ENCODE peak calls at places on chromosomes 1 and 21, in ten cellular contexts. One of them, this sample, is unnamed.

GRCh38 chr1:226002667-226003501 is 3.7 kb upstream of the SDE2 start:
- DNase-seq in H1: peak
- DNase-seq in A549: peak
- DNase-seq in ovary: no peak
- DNase-seq in HepG2: no peak
- DNase-seq in tibial nerve: no peak
- DNase-seq in stomach: peak
- DNase-seq in transverse colon: peak
- DNase-seq in K562: peak
- DNase-seq in esophagus muscularis mucosa: no peak
- DNase-seq in this sample: peak

GRCh38 chr1:23966973-23967493 is 7.4 kb downstream of the PNRC2 start:
- DNase-seq in H1: no peak
- DNase-seq in A549: no peak
- DNase-seq in ovary: no peak
- DNase-seq in HepG2: no peak
- DNase-seq in tibial nerve: no peak
- DNase-seq in stomach: no peak
- DNase-seq in transverse colon: no peak
- DNase-seq in K562: no peak
- DNase-seq in esophagus muscularis mucosa: no peak
- DNase-seq in this sample: no peak

GRCh38 chr1:51814513-51814912 is 64.0 kb downstream of the NRDC start:
- DNase-seq in H1: no peak
- DNase-seq in A549: no peak
- DNase-seq in ovary: no peak
- DNase-seq in HepG2: no peak
- DNase-seq in tibial nerve: no peak
- DNase-seq in stomach: no peak
- DNase-seq in transverse colon: no peak
- DNase-seq in K562: no peak
- DNase-seq in esophagus muscularis mucosa: no peak
- DNase-seq in this sample: no peak

GRCh38 chr1:192053661-192054060 is 104.6 kb upstream of the RGS18 start:
- DNase-seq in H1: no peak
- DNase-seq in A549: no peak
- DNase-seq in ovary: no peak
- DNase-seq in HepG2: no peak
- DNase-seq in tibial nerve: no peak
- DNase-seq in stomach: no peak
- DNase-seq in transverse colon: no peak
- DNase-seq in K562: no peak
- DNase-seq in esophagus muscularis mucosa: no peak
- DNase-seq in this sample: no peak

GRCh38 chr21:34083357-34083756 is 10.0 kb downstream of the MRPS6 start:
- DNase-seq in H1: no peak
- DNase-seq in A549: no peak
- DNase-seq in ovary: no peak
- DNase-seq in HepG2: no peak
- DNase-seq in tibial nerve: no peak
- DNase-seq in stomach: no peak
- DNase-seq in transverse colon: no peak
- DNase-seq in K562: no peak
- DNase-seq in esophagus muscularis mucosa: no peak
- DNase-seq in this sample: no peak

GRCh38 chr21:45532826-45533730 is 9.2 kb downstream of the SLC19A1 start:
- DNase-seq in H1: no peak
- DNase-seq in A549: no peak
- DNase-seq in ovary: peak
- DNase-seq in HepG2: no peak
- DNase-seq in tibial nerve: no peak
- DNase-seq in stomach: peak
- DNase-seq in transverse colon: peak
- DNase-seq in K562: no peak
- DNase-seq in esophagus muscularis mucosa: no peak
- DNase-seq in this sample: peak

GRCh38 chr1:155127105-155127671 is 488 bp upstream of the EFNA1 start:
- DNase-seq in H1: no peak
- DNase-seq in A549: peak
- DNase-seq in ovary: peak
- DNase-seq in HepG2: peak
- DNase-seq in tibial nerve: peak
- DNase-seq in stomach: peak
- DNase-seq in transverse colon: peak
- DNase-seq in K562: peak
- DNase-seq in esophagus muscularis mucosa: peak
- DNase-seq in this sample: peak

GRCh38 chr1:175072131-175072941 is 4.7 kb downstream of the TNN start:
- DNase-seq in H1: no peak
- DNase-seq in A549: no peak
- DNase-seq in ovary: no peak
- DNase-seq in HepG2: no peak
- DNase-seq in tibial nerve: no peak
- DNase-seq in stomach: no peak
- DNase-seq in transverse colon: peak
- DNase-seq in K562: no peak
- DNase-seq in esophagus muscularis mucosa: peak
- DNase-seq in this sample: no peak

GRCh38 chr1:15975358-15975804 is 520 bp downstream of the ZBTB17 start:
- DNase-seq in H1: no peak
- DNase-seq in A549: peak
- DNase-seq in ovary: no peak
- DNase-seq in HepG2: peak
- DNase-seq in tibial nerve: no peak
- DNase-seq in stomach: peak
- DNase-seq in transverse colon: peak
- DNase-seq in K562: peak
- DNase-seq in esophagus muscularis mucosa: no peak
- DNase-seq in this sample: no peak

GRCh38 chr1:203196371-203196770 is 9.9 kb upstream of the CHI3L1 start:
- DNase-seq in H1: no peak
- DNase-seq in A549: no peak
- DNase-seq in ovary: no peak
- DNase-seq in HepG2: no peak
- DNase-seq in tibial nerve: no peak
- DNase-seq in stomach: peak
- DNase-seq in transverse colon: no peak
- DNase-seq in K562: peak
- DNase-seq in esophagus muscularis mucosa: no peak
- DNase-seq in this sample: no peak

GRCh38 chr1:78291872-78292271 is 198.9 kb upstream of the PTGFR start:
- DNase-seq in H1: no peak
- DNase-seq in A549: no peak
- DNase-seq in ovary: no peak
- DNase-seq in HepG2: no peak
- DNase-seq in tibial nerve: no peak
- DNase-seq in stomach: no peak
- DNase-seq in transverse colon: no peak
- DNase-seq in K562: no peak
- DNase-seq in esophagus muscularis mucosa: no peak
- DNase-seq in this sample: no peak

GRCh38 chr1:155978325-155978972 is at the start of gene ARHGEF2:
- DNase-seq in H1: peak
- DNase-seq in A549: peak
- DNase-seq in ovary: peak
- DNase-seq in HepG2: no peak
- DNase-seq in tibial nerve: peak
- DNase-seq in stomach: peak
- DNase-seq in transverse colon: peak
- DNase-seq in K562: peak
- DNase-seq in esophagus muscularis mucosa: peak
- DNase-seq in this sample: peak

GRCh38 chr21:27734146-27734545 is 767.3 kb upstream of the ADAMTS5 start:
- DNase-seq in H1: no peak
- DNase-seq in A549: no peak
- DNase-seq in ovary: no peak
- DNase-seq in HepG2: no peak
- DNase-seq in tibial nerve: no peak
- DNase-seq in stomach: no peak
- DNase-seq in transverse colon: no peak
- DNase-seq in K562: no peak
- DNase-seq in esophagus muscularis mucosa: no peak
- DNase-seq in this sample: no peak

GRCh38 chr1:37477198-37477931 is 3.0 kb downstream of the ZC3H12A start:
- DNase-seq in H1: no peak
- DNase-seq in A549: peak
- DNase-seq in ovary: peak
- DNase-seq in HepG2: peak
- DNase-seq in tibial nerve: no peak
- DNase-seq in stomach: peak
- DNase-seq in transverse colon: peak
- DNase-seq in K562: peak
- DNase-seq in esophagus muscularis mucosa: no peak
- DNase-seq in this sample: peak
- TF ChIP-seq POLR2A in H1: no peak
- TF ChIP-seq POLR2A in A549: no peak
- TF ChIP-seq POLR2A in ovary: no peak
- TF ChIP-seq POLR2A in HepG2: no peak
- TF ChIP-seq POLR2A in tibial nerve: no peak
- TF ChIP-seq POLR2A in stomach: no peak
- TF ChIP-seq POLR2A in transverse colon: peak
- TF ChIP-seq POLR2A in K562: no peak
- TF ChIP-seq POLR2A in esophagus muscularis mucosa: no peak
- TF ChIP-seq POLR2A in this sample: no peak

GRCh38 chr1:235998812-235999211 is 66.1 kb downstream of the NID1 start:
- DNase-seq in H1: no peak
- DNase-seq in A549: no peak
- DNase-seq in ovary: no peak
- DNase-seq in HepG2: no peak
- DNase-seq in tibial nerve: no peak
- DNase-seq in stomach: no peak
- DNase-seq in transverse colon: no peak
- DNase-seq in K562: no peak
- DNase-seq in esophagus muscularis mucosa: no peak
- DNase-seq in this sample: no peak
- H3K27ac ChIP-seq in H1: no peak
- H3K27ac ChIP-seq in A549: peak
- H3K27ac ChIP-seq in ovary: no peak
- H3K27ac ChIP-seq in HepG2: no peak
- H3K27ac ChIP-seq in tibial nerve: peak
- H3K27ac ChIP-seq in stomach: peak
- H3K27ac ChIP-seq in transverse colon: peak
- H3K27ac ChIP-seq in K562: peak
- H3K27ac ChIP-seq in esophagus muscularis mucosa: peak
- H3K27ac ChIP-seq in this sample: peak

GRCh38 chr1:55213029-55213884 is 1.9 kb downstream of the USP24 start:
- DNase-seq in H1: no peak
- DNase-seq in A549: no peak
- DNase-seq in ovary: no peak
- DNase-seq in HepG2: no peak
- DNase-seq in tibial nerve: no peak
- DNase-seq in stomach: no peak
- DNase-seq in transverse colon: no peak
- DNase-seq in K562: no peak
- DNase-seq in esophagus muscularis mucosa: no peak
- DNase-seq in this sample: no peak

GRCh38 chr1:55210990-55211389 is 4.2 kb downstream of the USP24 start:
- DNase-seq in H1: no peak
- DNase-seq in A549: no peak
- DNase-seq in ovary: no peak
- DNase-seq in HepG2: no peak
- DNase-seq in tibial nerve: no peak
- DNase-seq in stomach: no peak
- DNase-seq in transverse colon: no peak
- DNase-seq in K562: no peak
- DNase-seq in esophagus muscularis mucosa: no peak
- DNase-seq in this sample: no peak

GRCh38 chr1:55212349-55213028 is 2.7 kb downstream of the USP24 start:
- DNase-seq in H1: no peak
- DNase-seq in A549: no peak
- DNase-seq in ovary: no peak
- DNase-seq in HepG2: no peak
- DNase-seq in tibial nerve: no peak
- DNase-seq in stomach: no peak
- DNase-seq in transverse colon: no peak
- DNase-seq in K562: no peak
- DNase-seq in esophagus muscularis mucosa: no peak
- DNase-seq in this sample: no peak

GRCh38 chr1:55211909-55212308 is 3.3 kb downstream of the USP24 start:
- DNase-seq in H1: no peak
- DNase-seq in A549: no peak
- DNase-seq in ovary: no peak
- DNase-seq in HepG2: no peak
- DNase-seq in tibial nerve: no peak
- DNase-seq in stomach: no peak
- DNase-seq in transverse colon: no peak
- DNase-seq in K562: no peak
- DNase-seq in esophagus muscularis mucosa: no peak
- DNase-seq in this sample: no peak

GRCh38 chr1:55211456-55211855 is 3.7 kb downstream of the USP24 start:
- DNase-seq in H1: no peak
- DNase-seq in A549: no peak
- DNase-seq in ovary: no peak
- DNase-seq in HepG2: peak
- DNase-seq in tibial nerve: no peak
- DNase-seq in stomach: no peak
- DNase-seq in transverse colon: no peak
- DNase-seq in K562: no peak
- DNase-seq in esophagus muscularis mucosa: no peak
- DNase-seq in this sample: no peak
- TF ChIP-seq EP300 in H1: no peak
- TF ChIP-seq EP300 in A549: no peak
- TF ChIP-seq EP300 in ovary: no peak
- TF ChIP-seq EP300 in HepG2: no peak
- TF ChIP-seq EP300 in tibial nerve: no peak
- TF ChIP-seq EP300 in stomach: no peak
- TF ChIP-seq EP300 in transverse colon: no peak
- TF ChIP-seq EP300 in K562: no peak
- TF ChIP-seq EP300 in esophagus muscularis mucosa: no peak
- TF ChIP-seq EP300 in this sample: no peak

DNA sequence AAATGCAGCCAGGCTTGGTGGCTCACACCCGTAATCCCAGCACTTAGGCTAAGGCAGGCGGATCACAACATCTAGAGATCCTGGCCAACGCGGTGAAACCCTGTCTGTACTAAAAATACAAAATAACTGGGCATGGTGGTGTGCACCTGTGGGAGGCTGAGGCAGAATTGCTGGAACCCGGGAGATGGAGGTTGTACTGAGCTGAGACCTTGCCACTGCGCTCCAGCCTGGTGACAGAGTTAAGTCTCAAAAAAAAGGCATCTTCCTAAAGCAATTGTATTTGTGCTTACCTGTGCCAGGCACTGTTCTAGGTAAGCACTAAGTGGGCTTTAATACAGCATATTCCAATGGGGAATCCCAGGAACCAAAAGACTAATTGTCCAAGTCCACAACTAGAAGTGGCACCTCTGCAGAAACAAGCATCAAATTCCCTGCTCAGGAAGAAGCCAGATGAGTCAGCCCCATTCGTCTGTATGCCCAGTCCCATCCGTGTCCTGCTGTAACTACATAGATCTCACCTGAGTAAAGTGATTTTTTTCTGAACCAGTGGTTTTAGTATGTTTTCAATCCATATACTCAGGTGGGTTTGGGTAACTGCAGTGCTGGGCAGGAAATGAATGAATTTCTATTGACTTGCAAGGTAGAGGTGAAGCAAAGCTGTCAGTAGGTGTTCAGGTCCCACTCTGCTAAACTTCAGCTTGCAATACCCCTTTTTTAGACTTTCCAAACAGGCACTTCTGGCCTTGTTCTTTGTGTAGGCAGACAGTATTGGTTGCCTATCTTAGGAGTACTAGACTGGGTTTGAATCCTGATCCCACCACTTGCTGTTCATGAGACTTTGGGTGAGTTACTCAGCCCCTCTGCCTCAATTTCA is 4.7 kb downstream of the RCC1 start:
- DNase-seq in H1: no peak
- DNase-seq in A549: peak
- DNase-seq in ovary: no peak
- DNase-seq in HepG2: peak
- DNase-seq in tibial nerve: no peak
- DNase-seq in stomach: no peak
- DNase-seq in transverse colon: no peak
- DNase-seq in K562: no peak
- DNase-seq in esophagus muscularis mucosa: no peak
- DNase-seq in this sample: no peak
- TF ChIP-seq POLR2A in H1: peak
- TF ChIP-seq POLR2A in A549: no peak
- TF ChIP-seq POLR2A in ovary: no peak
- TF ChIP-seq POLR2A in HepG2: peak
- TF ChIP-seq POLR2A in tibial nerve: no peak
- TF ChIP-seq POLR2A in stomach: no peak
- TF ChIP-seq POLR2A in transverse colon: no peak
- TF ChIP-seq POLR2A in K562: peak
- TF ChIP-seq POLR2A in esophagus muscularis mucosa: no peak
- TF ChIP-seq POLR2A in this sample: no peak

This sample was measured in suprapubic skin.